ENCODE peak calls at places on chromosomes 7 and 10, in six cellular contexts. One of them, this sample, is unnamed.

GRCh38 chr7:155009570-155010157 is 6.7 kb upstream of the PAXIP1 start:
- DNase-seq in progenitor cell of endocrine pancreas: no peak
- DNase-seq in EH: peak; percentile 4
- DNase-seq in stimulated activated CD4-positive, alpha-beta T cell treated with anti-CD3 and anti-CD28 coated beads, Interleukin-15, amount 100 ng/mL, for 48 hours: no peak
- DNase-seq in HT1080: no peak
- DNase-seq in central memory CD4-positive, alpha-beta T cell: no peak
- DNase-seq in this sample: peak; percentile 15

GRCh38 chr10:29926649-29927048 is 132.7 kb downstream of the JCAD start:
- DNase-seq in central memory CD4-positive, alpha-beta T cell: no peak
- DNase-seq in stimulated activated CD4-positive, alpha-beta T cell treated with anti-CD3 and anti-CD28 coated beads, Interleukin-15, amount 100 ng/mL, for 48 hours: no peak
- DNase-seq in HT1080: peak; percentile 13
- DNase-seq in EH: peak; percentile 46
- DNase-seq in progenitor cell of endocrine pancreas: no peak
- DNase-seq in this sample: no peak

GRCh38 chr7:1526271-1526754 is 4.2 kb upstream of the MAFK start:
- DNase-seq in EH: peak; percentile 69
- DNase-seq in stimulated activated CD4-positive, alpha-beta T cell treated with anti-CD3 and anti-CD28 coated beads, Interleukin-15, amount 100 ng/mL, for 48 hours: no peak
- DNase-seq in central memory CD4-positive, alpha-beta T cell: no peak
- DNase-seq in progenitor cell of endocrine pancreas: no peak
- DNase-seq in HT1080: no peak
- DNase-seq in this sample: no peak

GRCh38 chr7:73521636-73522080 is 435 bp downstream of the BAZ1B start:
- DNase-seq in stimulated activated CD4-positive, alpha-beta T cell treated with anti-CD3 and anti-CD28 coated beads, Interleukin-15, amount 100 ng/mL, for 48 hours: peak; percentile 63
- DNase-seq in HT1080: peak; percentile 20
- DNase-seq in progenitor cell of endocrine pancreas: no peak
- DNase-seq in central memory CD4-positive, alpha-beta T cell: no peak
- DNase-seq in EH: no peak
- DNase-seq in this sample: no peak

GRCh38 chr7:157787275-157787701 is 450.5 kb downstream of the DNAJB6 start:
- DNase-seq in central memory CD4-positive, alpha-beta T cell: no peak
- DNase-seq in stimulated activated CD4-positive, alpha-beta T cell treated with anti-CD3 and anti-CD28 coated beads, Interleukin-15, amount 100 ng/mL, for 48 hours: no peak
- DNase-seq in progenitor cell of endocrine pancreas: no peak
- DNase-seq in HT1080: no peak
- DNase-seq in EH: no peak
- DNase-seq in this sample: no peak

GRCh38 chr7:139995034-139995915 is 67.5 kb downstream of the PARP12 start:
- DNase-seq in HT1080: peak; percentile 19
- DNase-seq in EH: peak; percentile 38
- DNase-seq in stimulated activated CD4-positive, alpha-beta T cell treated with anti-CD3 and anti-CD28 coated beads, Interleukin-15, amount 100 ng/mL, for 48 hours: no peak
- DNase-seq in progenitor cell of endocrine pancreas: no peak
- DNase-seq in central memory CD4-positive, alpha-beta T cell: no peak
- DNase-seq in this sample: no peak

GRCh38 chr10:27658788-27659187 is 86.8 kb downstream of the MKX start:
- DNase-seq in HT1080: peak; percentile 48
- DNase-seq in EH: peak; percentile 58
- DNase-seq in central memory CD4-positive, alpha-beta T cell: no peak
- DNase-seq in stimulated activated CD4-positive, alpha-beta T cell treated with anti-CD3 and anti-CD28 coated beads, Interleukin-15, amount 100 ng/mL, for 48 hours: no peak
- DNase-seq in progenitor cell of endocrine pancreas: no peak
- DNase-seq in this sample: no peak

GRCh38 chr10:15439381-15439837 is 68.3 kb upstream of the FAM171A1 start:
- DNase-seq in stimulated activated CD4-positive, alpha-beta T cell treated with anti-CD3 and anti-CD28 coated beads, Interleukin-15, amount 100 ng/mL, for 48 hours: no peak
- DNase-seq in HT1080: peak; percentile 3
- DNase-seq in EH: peak; percentile 71
- DNase-seq in central memory CD4-positive, alpha-beta T cell: no peak
- DNase-seq in progenitor cell of endocrine pancreas: no peak
- DNase-seq in this sample: no peak

GRCh38 chr10:109880886-109881467 is 42.3 kb downstream of the XPNPEP1 start:
- DNase-seq in stimulated activated CD4-positive, alpha-beta T cell treated with anti-CD3 and anti-CD28 coated beads, Interleukin-15, amount 100 ng/mL, for 48 hours: no peak
- DNase-seq in HT1080: no peak
- DNase-seq in progenitor cell of endocrine pancreas: no peak
- DNase-seq in central memory CD4-positive, alpha-beta T cell: no peak
- DNase-seq in EH: no peak
- DNase-seq in this sample: no peak

GRCh38 chr7:122597277-122597676 is 101.6 kb downstream of the RNF133 start:
- DNase-seq in HT1080: no peak
- DNase-seq in stimulated activated CD4-positive, alpha-beta T cell treated with anti-CD3 and anti-CD28 coated beads, Interleukin-15, amount 100 ng/mL, for 48 hours: no peak
- DNase-seq in progenitor cell of endocrine pancreas: no peak
- DNase-seq in central memory CD4-positive, alpha-beta T cell: no peak
- DNase-seq in EH: no peak
- DNase-seq in this sample: no peak

GRCh38 chr10:28669227-28670173 is 7.8 kb upstream of the BAMBI start:
- DNase-seq in HT1080: no peak
- DNase-seq in EH: no peak
- DNase-seq in central memory CD4-positive, alpha-beta T cell: no peak
- DNase-seq in progenitor cell of endocrine pancreas: no peak
- DNase-seq in stimulated activated CD4-positive, alpha-beta T cell treated with anti-CD3 and anti-CD28 coated beads, Interleukin-15, amount 100 ng/mL, for 48 hours: no peak
- DNase-seq in this sample: no peak

GRCh38 chr7:106421181-106421762 is 136.5 kb upstream of the NAMPT start:
- DNase-seq in EH: peak; percentile 96
- DNase-seq in stimulated activated CD4-positive, alpha-beta T cell treated with anti-CD3 and anti-CD28 coated beads, Interleukin-15, amount 100 ng/mL, for 48 hours: no peak
- DNase-seq in progenitor cell of endocrine pancreas: no peak
- DNase-seq in central memory CD4-positive, alpha-beta T cell: no peak
- DNase-seq in HT1080: peak; percentile 51
- DNase-seq in this sample: no peak

GRCh38 chr10:4054651-4055435 is 269.8 kb upstream of the KLF6 start:
- DNase-seq in progenitor cell of endocrine pancreas: no peak
- DNase-seq in HT1080: no peak
- DNase-seq in EH: no peak
- DNase-seq in stimulated activated CD4-positive, alpha-beta T cell treated with anti-CD3 and anti-CD28 coated beads, Interleukin-15, amount 100 ng/mL, for 48 hours: no peak
- DNase-seq in central memory CD4-positive, alpha-beta T cell: no peak
- DNase-seq in this sample: no peak

GRCh38 chr10:131708225-131708624 is 192.6 kb upstream of the PPP2R2D start:
- DNase-seq in progenitor cell of endocrine pancreas: no peak
- DNase-seq in EH: no peak
- DNase-seq in HT1080: no peak
- DNase-seq in central memory CD4-positive, alpha-beta T cell: no peak
- DNase-seq in stimulated activated CD4-positive, alpha-beta T cell treated with anti-CD3 and anti-CD28 coated beads, Interleukin-15, amount 100 ng/mL, for 48 hours: no peak
- DNase-seq in this sample: no peak

GRCh38 chr7:44377681-44378421 is 52.5 kb upstream of the CAMK2B start:
- DNase-seq in stimulated activated CD4-positive, alpha-beta T cell treated with anti-CD3 and anti-CD28 coated beads, Interleukin-15, amount 100 ng/mL, for 48 hours: no peak
- DNase-seq in EH: no peak
- DNase-seq in progenitor cell of endocrine pancreas: no peak
- DNase-seq in HT1080: no peak
- DNase-seq in central memory CD4-positive, alpha-beta T cell: no peak
- DNase-seq in this sample: no peak

GRCh38 chr7:42181566-42181965 is 55.4 kb downstream of the GLI3 start:
- DNase-seq in progenitor cell of endocrine pancreas: no peak
- DNase-seq in HT1080: no peak
- DNase-seq in EH: peak; percentile 54
- DNase-seq in central memory CD4-positive, alpha-beta T cell: no peak
- DNase-seq in stimulated activated CD4-positive, alpha-beta T cell treated with anti-CD3 and anti-CD28 coated beads, Interleukin-15, amount 100 ng/mL, for 48 hours: no peak
- DNase-seq in this sample: no peak

GRCh38 chr7:70446448-70447143 is 685.3 kb upstream of the GALNT17 start:
- DNase-seq in HT1080: no peak
- DNase-seq in central memory CD4-positive, alpha-beta T cell: no peak
- DNase-seq in progenitor cell of endocrine pancreas: no peak
- DNase-seq in EH: no peak
- DNase-seq in stimulated activated CD4-positive, alpha-beta T cell treated with anti-CD3 and anti-CD28 coated beads, Interleukin-15, amount 100 ng/mL, for 48 hours: no peak
- DNase-seq in this sample: no peak

GRCh38 chr10:53256623-53257022 is 484.0 kb upstream of the MBL2 start:
- DNase-seq in central memory CD4-positive, alpha-beta T cell: no peak
- DNase-seq in progenitor cell of endocrine pancreas: no peak
- DNase-seq in HT1080: peak; percentile 53
- DNase-seq in stimulated activated CD4-positive, alpha-beta T cell treated with anti-CD3 and anti-CD28 coated beads, Interleukin-15, amount 100 ng/mL, for 48 hours: no peak
- DNase-seq in EH: no peak
- DNase-seq in this sample: no peak

GRCh38 chr7:55235115-55235514 is 130.0 kb upstream of the LANCL2 start:
- DNase-seq in EH: no peak
- DNase-seq in progenitor cell of endocrine pancreas: no peak
- DNase-seq in central memory CD4-positive, alpha-beta T cell: no peak
- DNase-seq in HT1080: no peak
- DNase-seq in stimulated activated CD4-positive, alpha-beta T cell treated with anti-CD3 and anti-CD28 coated beads, Interleukin-15, amount 100 ng/mL, for 48 hours: no peak
- DNase-seq in this sample: no peak

GRCh38 chr7:86995052-86995725 is 64.3 kb downstream of the ELAPOR2 start:
- DNase-seq in progenitor cell of endocrine pancreas: no peak
- DNase-seq in central memory CD4-positive, alpha-beta T cell: no peak
- DNase-seq in EH: no peak
- DNase-seq in HT1080: no peak
- DNase-seq in stimulated activated CD4-positive, alpha-beta T cell treated with anti-CD3 and anti-CD28 coated beads, Interleukin-15, amount 100 ng/mL, for 48 hours: no peak
- DNase-seq in this sample: no peak

GRCh38 chr10:20455774-20456173 is 441.3 kb downstream of the NEBL start:
- DNase-seq in HT1080: no peak
- DNase-seq in progenitor cell of endocrine pancreas: no peak
- DNase-seq in stimulated activated CD4-positive, alpha-beta T cell treated with anti-CD3 and anti-CD28 coated beads, Interleukin-15, amount 100 ng/mL, for 48 hours: no peak
- DNase-seq in central memory CD4-positive, alpha-beta T cell: no peak
- DNase-seq in EH: no peak
- DNase-seq in this sample: no peak

GRCh38 chr7:41824284-41824683 is 121.4 kb upstream of the INHBA start:
- DNase-seq in central memory CD4-positive, alpha-beta T cell: no peak
- DNase-seq in progenitor cell of endocrine pancreas: no peak
- DNase-seq in HT1080: peak; percentile 50
- DNase-seq in stimulated activated CD4-positive, alpha-beta T cell treated with anti-CD3 and anti-CD28 coated beads, Interleukin-15, amount 100 ng/mL, for 48 hours: no peak
- DNase-seq in EH: peak; percentile 31
- DNase-seq in this sample: no peak

GRCh38 chr10:17250736-17251135 is 22.7 kb downstream of the VIM start:
- DNase-seq in EH: peak; percentile 34
- DNase-seq in stimulated activated CD4-positive, alpha-beta T cell treated with anti-CD3 and anti-CD28 coated beads, Interleukin-15, amount 100 ng/mL, for 48 hours: no peak
- DNase-seq in central memory CD4-positive, alpha-beta T cell: no peak
- DNase-seq in progenitor cell of endocrine pancreas: no peak
- DNase-seq in HT1080: no peak
- DNase-seq in this sample: no peak

GRCh38 chr7:93373537-93373936 is 141.4 kb downstream of the VPS50 start:
- DNase-seq in central memory CD4-positive, alpha-beta T cell: no peak
- DNase-seq in EH: no peak
- DNase-seq in stimulated activated CD4-positive, alpha-beta T cell treated with anti-CD3 and anti-CD28 coated beads, Interleukin-15, amount 100 ng/mL, for 48 hours: no peak
- DNase-seq in HT1080: no peak
- DNase-seq in progenitor cell of endocrine pancreas: no peak
- DNase-seq in this sample: no peak

GRCh38 chr10:21427804-21428481 is 97.5 kb downstream of the SKIDA1 start:
- DNase-seq in EH: peak; percentile 57
- DNase-seq in HT1080: peak; percentile 70
- DNase-seq in progenitor cell of endocrine pancreas: no peak
- DNase-seq in stimulated activated CD4-positive, alpha-beta T cell treated with anti-CD3 and anti-CD28 coated beads, Interleukin-15, amount 100 ng/mL, for 48 hours: no peak
- DNase-seq in central memory CD4-positive, alpha-beta T cell: no peak
- DNase-seq in this sample: peak; percentile 30

GRCh38 chr10:11772575-11773288 is 30.6 kb downstream of the ECHDC3 start:
- DNase-seq in central memory CD4-positive, alpha-beta T cell: no peak
- DNase-seq in progenitor cell of endocrine pancreas: no peak
- DNase-seq in EH: no peak
- DNase-seq in HT1080: no peak
- DNase-seq in stimulated activated CD4-positive, alpha-beta T cell treated with anti-CD3 and anti-CD28 coated beads, Interleukin-15, amount 100 ng/mL, for 48 hours: no peak
- DNase-seq in this sample: no peak

GRCh38 chr10:28382520-28383269 is 79.8 kb upstream of the MPP7 start:
- DNase-seq in central memory CD4-positive, alpha-beta T cell: no peak
- DNase-seq in EH: peak; percentile 69
- DNase-seq in HT1080: no peak
- DNase-seq in stimulated activated CD4-positive, alpha-beta T cell treated with anti-CD3 and anti-CD28 coated beads, Interleukin-15, amount 100 ng/mL, for 48 hours: no peak
- DNase-seq in progenitor cell of endocrine pancreas: no peak
- DNase-seq in this sample: no peak

GRCh38 chr7:33201821-33202220 is 72.5 kb downstream of the BBS9 start:
- DNase-seq in central memory CD4-positive, alpha-beta T cell: no peak
- DNase-seq in EH: no peak
- DNase-seq in progenitor cell of endocrine pancreas: no peak
- DNase-seq in HT1080: peak; percentile 6
- DNase-seq in stimulated activated CD4-positive, alpha-beta T cell treated with anti-CD3 and anti-CD28 coated beads, Interleukin-15, amount 100 ng/mL, for 48 hours: no peak
- DNase-seq in this sample: no peak

GRCh38 chr10:62492012-62492869 is 118.1 kb downstream of the ZNF365 start:
- DNase-seq in central memory CD4-positive, alpha-beta T cell: peak; percentile 11
- DNase-seq in EH: peak; percentile 19
- DNase-seq in HT1080: no peak
- DNase-seq in stimulated activated CD4-positive, alpha-beta T cell treated with anti-CD3 and anti-CD28 coated beads, Interleukin-15, amount 100 ng/mL, for 48 hours: no peak
- DNase-seq in progenitor cell of endocrine pancreas: no peak
- DNase-seq in this sample: no peak

GRCh38 chr10:78035025-78035424 is 1.4 kb downstream of the RPS24 start:
- DNase-seq in central memory CD4-positive, alpha-beta T cell: no peak
- DNase-seq in HT1080: no peak
- DNase-seq in stimulated activated CD4-positive, alpha-beta T cell treated with anti-CD3 and anti-CD28 coated beads, Interleukin-15, amount 100 ng/mL, for 48 hours: no peak
- DNase-seq in EH: peak; percentile 24
- DNase-seq in progenitor cell of endocrine pancreas: no peak
- DNase-seq in this sample: no peak

GRCh38 chr10:73646598-73647041 is 5.3 kb upstream of the MYOZ1 start:
- DNase-seq in EH: no peak
- DNase-seq in stimulated activated CD4-positive, alpha-beta T cell treated with anti-CD3 and anti-CD28 coated beads, Interleukin-15, amount 100 ng/mL, for 48 hours: no peak
- DNase-seq in progenitor cell of endocrine pancreas: no peak
- DNase-seq in central memory CD4-positive, alpha-beta T cell: no peak
- DNase-seq in HT1080: no peak
- DNase-seq in this sample: no peak